ENCODE peak calls at places on chromosomes 6 and 20, in seven cellular contexts. M, E, P, H, U, S and C are unnamed samples.
A peak's percentile ranks its signal among the peaks of the same experiment; 100 is the strongest.

GRCh38 chr20:32332614-32333013 is 25.5 kb upstream of the ASXL1 start:
- DNase-seq in M (no peak), S (no peak), U (no peak), P (no peak), H (peak; percentile 94), E (no peak), C (no peak)

GRCh38 chr20:37804584-37805566 is 98.1 kb upstream of the VSTM2L start:
- DNase-seq in P (no peak), E (no peak), M (no peak), S (no peak), U (no peak), H (peak; percentile 17), C (no peak)

GRCh38 chr6:146544783-146545182 is 1.1 kb downstream of the RAB32 start:
- DNase-seq in H (no peak), E (no peak), S (no peak), U (no peak), M (no peak), P (no peak), C (no peak)

GRCh38 chr6:38638941-38639497 is 710 bp downstream of the BTBD9 start:
- DNase-seq in U (peak; percentile 24), S (no peak), M (peak; percentile 23), H (peak; percentile 54), P (peak; percentile 56), E (peak; percentile 44), C (no peak)

GRCh38 chr20:58402827-58403226 is 13.8 kb downstream of the VAPB start:
- DNase-seq in P (no peak), E (no peak), S (no peak), U (no peak), H (no peak), M (no peak), C (no peak)

GRCh38 chr20:63835031-63835858 is 4.2 kb upstream of the ZBTB46 start:
- DNase-seq in S (peak; percentile 100), H (peak; percentile 95), P (peak; percentile 65), E (no peak), U (peak; percentile 95), M (peak; percentile 90), C (peak; percentile 98)

GRCh38 chr6:169890049-169890448 is 138.6 kb downstream of the ERMARD start:
- DNase-seq in P (no peak), U (no peak), M (no peak), E (no peak), H (no peak), S (no peak), C (no peak)

GRCh38 chr6:39653631-39654030 is 71.6 kb downstream of the KIF6 start:
- DNase-seq in U (no peak), S (no peak), H (no peak), E (no peak), P (no peak), M (no peak), C (no peak)

GRCh38 chr20:57573893-57574292 is 13.0 kb downstream of the PCK1 start:
- DNase-seq in H (no peak), M (no peak), P (no peak), U (no peak), S (no peak), E (no peak), C (no peak)